ENCODE peak calls at places on chromosomes 11 and 22, in eight cellular contexts. V is right atrium auricular region, E is neural crest cell, S is MCF 10A, T is GM06990, N is mucosa of descending colon, I is NB4, P is omental fat pad. C is an unnamed sample.

GRCh38 chr22:20021196-20022181 is 579 bp downstream of the TANGO2 start:
- DNase-seq in S (peak), V (peak), T (no peak), I (peak), E (no peak), N (no peak), P (no peak), C (no peak)

GRCh38 chr11:67382481-67383136 is 9.2 kb upstream of the RAD9A start:
- DNase-seq in S (peak), N (no peak), P (peak), V (peak), E (peak), T (peak), I (peak), C (peak)

GRCh38 chr11:1969036-1969435 is 21.9 kb downstream of the MRPL23 start:
- DNase-seq in N (no peak), I (no peak), E (no peak), P (no peak), V (no peak), S (no peak), T (no peak), C (no peak)

GRCh38 chr11:119991022-119991404 is 146.9 kb downstream of the TRIM29 start:
- DNase-seq in P (no peak), T (no peak), V (no peak), I (no peak), S (no peak), N (no peak), E (no peak), C (no peak)

GRCh38 chr11:63813563-63814382 is 517 bp downstream of the SPINDOC start:
- DNase-seq in E (peak), N (peak), T (peak), I (peak), V (no peak), P (no peak), S (peak), C (peak)

GRCh38 chr22:22753526-22754267 is 109.3 kb downstream of the GGTLC2 start:
- DNase-seq in T (peak), P (no peak), I (peak), N (peak), E (peak), S (peak), V (no peak), C (peak)

GRCh38 chr11:64741393-64742086 is 2.4 kb downstream of the RASGRP2 start:
- DNase-seq in S (no peak), N (peak), V (no peak), T (no peak), P (no peak), E (no peak), I (no peak), C (no peak)

GRCh38 chr11:7595016-7595869 is 78.1 kb downstream of the CYB5R2 start:
- DNase-seq in I (no peak), V (no peak), N (no peak), T (no peak), E (no peak), P (no peak), S (no peak), C (no peak)

GRCh38 chr11:119615003-119615878 is 113.8 kb downstream of the NECTIN1 start:
- DNase-seq in T (no peak), P (no peak), I (peak), S (peak), N (no peak), V (no peak), E (no peak), C (no peak)

GRCh38 chr11:44307340-44308099 is 2.4 kb downstream of the ALX4 start:
- DNase-seq in P (no peak), I (no peak), S (no peak), V (no peak), N (no peak), E (no peak), T (no peak), C (no peak)

GRCh38 chr22:49329636-49330035 is 498.0 kb downstream of the BRD1 start:
- DNase-seq in E (no peak), N (no peak), P (no peak), I (no peak), S (no peak), T (no peak), V (peak), C (no peak)

GRCh38 chr22:17493384-17493981 is 69.8 kb upstream of the SLC25A18 start:
- DNase-seq in S (no peak), E (no peak), I (no peak), N (no peak), T (no peak), V (no peak), P (no peak), C (no peak)

GRCh38 chr11:118748056-118748455 is 42.9 kb downstream of the DDX6 start:
- DNase-seq in S (no peak), T (no peak), V (no peak), N (no peak), P (no peak), I (no peak), E (no peak), C (no peak)

GRCh38 chr11:13051257-13051656 is 42.1 kb downstream of the RASSF10 start:
- DNase-seq in P (no peak), N (no peak), V (no peak), E (no peak), I (no peak), T (no peak), S (peak), C (no peak)

GRCh38 chr11:72377596-72377995 is 56.7 kb downstream of the CLPB start:
- DNase-seq in V (no peak), T (no peak), S (no peak), N (no peak), E (no peak), P (no peak), I (no peak), C (no peak)
- TF ChIP-seq CTCF in V (no peak), T (no peak), S (no peak), N (no peak), E (no peak), P (no peak), I (no peak), C (no peak)

GRCh38 chr22:35580351-35581022 is 36.6 kb downstream of the MB start:
- DNase-seq in T (no peak), V (no peak), I (no peak), S (no peak), E (no peak), N (no peak), P (no peak), C (no peak)
- TF ChIP-seq CTCF in T (no peak), V (no peak), I (no peak), S (no peak), E (no peak), N (no peak), P (no peak), C (no peak)

GRCh38 chr22:37633693-37634504 is 5.6 kb upstream of the SH3BP1 start:
- DNase-seq in P (no peak), I (peak), N (peak), V (peak), T (peak), E (peak), S (no peak), C (peak)

GRCh38 chr22:37636186-37636948 is 3.1 kb upstream of the SH3BP1 start:
- DNase-seq in P (no peak), V (no peak), N (peak), I (peak), E (no peak), S (no peak), T (peak), C (no peak)

GRCh38 chr22:37635157-37635556 is 4.3 kb upstream of the SH3BP1 start:
- DNase-seq in E (no peak), S (no peak), N (no peak), I (no peak), T (no peak), P (no peak), V (no peak), C (no peak)

GRCh38 chr22:37633082-37633692 is 6.3 kb upstream of the SH3BP1 start:
- DNase-seq in P (no peak), N (no peak), V (no peak), I (peak), S (no peak), E (no peak), T (peak), C (peak)

DNA sequence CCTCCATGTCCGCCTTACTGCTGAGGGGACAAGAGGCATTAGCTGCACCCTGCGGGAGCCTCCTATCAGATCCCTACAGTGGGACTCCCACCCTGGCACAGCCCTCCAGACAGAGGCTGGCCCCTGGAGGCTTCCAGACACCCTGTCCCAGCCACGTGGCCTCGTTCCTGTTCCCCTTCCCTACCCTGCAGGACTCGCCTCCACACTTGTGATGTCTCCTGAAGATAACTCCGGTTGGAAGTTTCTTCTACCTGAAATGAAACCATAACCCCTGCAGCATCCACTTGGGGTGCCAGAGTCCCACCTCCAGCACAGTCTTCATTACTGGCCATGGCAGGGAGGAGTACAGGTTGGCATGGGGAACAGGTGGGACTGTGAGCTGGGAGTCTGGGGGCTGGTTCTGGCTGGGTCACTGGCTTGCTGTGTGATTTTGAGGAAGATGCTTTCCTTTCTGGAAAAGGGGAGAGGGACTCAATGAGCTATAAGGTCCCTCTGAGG is 4.9 kb upstream of the SH3BP1 start:
- DNase-seq in S (no peak), V (no peak), I (no peak), N (no peak), P (no peak), E (no peak), T (peak), C (no peak)
- TF ChIP-seq CTCF in S (peak), V (no peak), I (no peak), N (no peak), P (no peak), E (no peak), T (peak), C (no peak)

GRCh38 chr11:85590848-85591483 is 36.2 kb downstream of the DLG2 start:
- DNase-seq in V (no peak), I (peak), S (peak), P (no peak), T (no peak), E (no peak), N (no peak), C (no peak)

DNA sequence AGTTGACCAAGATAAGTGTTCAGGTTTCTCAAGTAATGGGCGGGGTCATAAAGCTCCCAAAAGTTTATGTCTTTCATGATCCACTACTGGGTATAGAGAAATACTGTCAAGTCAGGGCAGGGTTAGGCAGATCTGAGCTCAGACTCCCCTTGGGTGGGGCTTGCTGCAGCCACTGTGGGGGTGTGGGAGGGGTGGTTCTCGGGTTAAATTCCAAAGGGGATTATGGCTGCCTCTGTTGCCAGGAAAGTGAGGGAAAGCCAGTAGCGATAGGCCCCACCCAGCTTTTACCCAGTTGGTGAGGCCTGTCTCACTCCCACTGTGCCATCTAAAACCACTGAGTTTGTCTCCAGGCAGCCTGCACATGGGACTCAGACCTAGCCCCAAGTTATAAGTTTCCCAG is 37.8 kb downstream of the DLG2 start:
- DNase-seq in I (no peak), P (no peak), N (no peak), S (no peak), E (no peak), V (no peak), T (no peak), C (no peak)
- TF ChIP-seq CTCF in I (no peak), P (no peak), N (no peak), S (no peak), E (no peak), V (no peak), T (no peak), C (no peak)

GRCh38 chr22:30325724-30326703 is 727 bp downstream of the TBC1D10A start:
- DNase-seq in P (no peak), S (no peak), N (peak), I (no peak), V (no peak), T (no peak), E (no peak), C (no peak)

GRCh38 chr22:30328466-30329049 is 1.8 kb upstream of the TBC1D10A start:
- DNase-seq in T (no peak), P (no peak), N (no peak), V (no peak), I (no peak), S (no peak), E (no peak), C (no peak)

GRCh38 chr22:30326704-30327362 is at the start of gene TBC1D10A:
- DNase-seq in T (peak), E (peak), I (peak), N (peak), S (peak), P (peak), V (peak), C (peak)

GRCh38 chr22:30325065-30325720 is 1.5 kb downstream of the TBC1D10A start:
- DNase-seq in V (peak), S (peak), P (peak), N (no peak), I (no peak), E (no peak), T (no peak), C (no peak)

GRCh38 chr22:30327864-30328345 is 1.2 kb upstream of the TBC1D10A start:
- DNase-seq in P (no peak), E (no peak), T (no peak), N (no peak), S (peak), I (no peak), V (no peak), C (no peak)
- TF ChIP-seq CTCF in P (no peak), E (peak), T (peak), N (no peak), S (peak), I (no peak), V (no peak), C (no peak)

DNA sequence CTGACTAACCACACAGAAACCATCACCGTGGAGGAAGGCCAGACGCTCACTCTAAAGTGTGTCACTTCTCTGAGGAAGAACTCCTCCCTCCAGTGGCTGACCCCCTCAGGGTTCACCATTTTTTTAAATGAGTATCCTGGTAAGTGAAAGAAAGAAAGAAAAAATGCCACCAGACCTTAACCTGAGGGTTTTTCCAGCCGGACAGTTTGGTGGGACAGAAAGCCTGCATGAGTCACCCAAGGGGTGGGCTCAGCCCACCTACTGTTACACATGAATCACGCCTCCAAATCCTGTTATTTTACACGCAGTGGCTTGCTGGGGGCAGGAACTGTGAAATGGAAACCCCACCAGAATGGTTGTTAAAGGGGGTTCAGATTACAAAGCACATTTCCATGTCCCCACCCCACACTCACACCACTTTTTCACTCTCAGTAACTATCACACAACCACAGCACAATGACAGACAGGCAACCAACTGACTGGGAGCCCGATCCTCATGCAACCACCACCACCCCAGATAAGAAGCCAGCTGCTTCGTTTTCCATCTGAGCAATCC is 11.9 kb downstream of the CRTAM start:
- DNase-seq in E (no peak), S (peak), P (no peak), V (no peak), I (peak), N (no peak), T (peak), C (no peak)
- TF ChIP-seq CTCF in E (no peak), S (no peak), P (no peak), V (no peak), I (no peak), N (no peak), T (no peak), C (no peak)